ENCODE peak calls at places on chromosome 5, in six cellular contexts. One of them, this sample, is unnamed.

GRCh38 chr5:179795863-179796833 is 2.4 kb downstream of the LTC4S start:
- DNase-seq in K562: no peak
- DNase-seq in H1: peak; percentile 85
- DNase-seq in GM12878: peak; percentile 31
- DNase-seq in HepG2: peak; percentile 63
- DNase-seq in GM12892: peak; percentile 88
- DNase-seq in this sample: peak; percentile 78

GRCh38 chr5:141823056-141823455 is 55.2 kb downstream of the PCDH1 start:
- DNase-seq in H1: no peak
- DNase-seq in GM12878: no peak
- DNase-seq in K562: no peak
- DNase-seq in GM12892: no peak
- DNase-seq in HepG2: no peak
- DNase-seq in this sample: no peak

GRCh38 chr5:40796487-40796889 is 1.7 kb downstream of the PRKAA1 start:
- DNase-seq in GM12892: no peak
- DNase-seq in HepG2: no peak
- DNase-seq in K562: no peak
- DNase-seq in H1: no peak
- DNase-seq in GM12878: no peak
- DNase-seq in this sample: no peak

GRCh38 chr5:178288373-178289368 is 56.1 kb upstream of the PHYKPL start:
- DNase-seq in GM12878: no peak
- DNase-seq in H1: no peak
- DNase-seq in GM12892: no peak
- DNase-seq in K562: no peak
- DNase-seq in HepG2: no peak
- DNase-seq in this sample: no peak

GRCh38 chr5:74543162-74543995 is 97.1 kb downstream of the ENC1 start:
- DNase-seq in H1: no peak
- DNase-seq in GM12892: no peak
- DNase-seq in GM12878: no peak
- DNase-seq in K562: no peak
- DNase-seq in HepG2: no peak
- DNase-seq in this sample: no peak

GRCh38 chr5:104498281-104498680 is 935.7 kb upstream of the NUDT12 start:
- DNase-seq in GM12878: no peak
- DNase-seq in GM12892: no peak
- DNase-seq in K562: no peak
- DNase-seq in HepG2: no peak
- DNase-seq in H1: no peak
- DNase-seq in this sample: no peak

GRCh38 chr5:35956429-35956828 is 18.0 kb upstream of the CAPSL start:
- DNase-seq in H1: no peak
- DNase-seq in GM12878: no peak
- DNase-seq in K562: no peak
- DNase-seq in HepG2: no peak
- DNase-seq in GM12892: no peak
- DNase-seq in this sample: no peak

GRCh38 chr5:170113517-170113891 is 7.8 kb downstream of the FOXI1 start:
- DNase-seq in GM12878: no peak
- DNase-seq in H1: no peak
- DNase-seq in HepG2: no peak
- DNase-seq in GM12892: no peak
- DNase-seq in K562: no peak
- DNase-seq in this sample: no peak

GRCh38 chr5:14476791-14477435 is 104.7 kb upstream of the OTULINL start:
- DNase-seq in HepG2: no peak
- DNase-seq in GM12892: no peak
- DNase-seq in GM12878: no peak
- DNase-seq in H1: no peak
- DNase-seq in K562: no peak
- DNase-seq in this sample: no peak

GRCh38 chr5:36698031-36698430 is 91.6 kb downstream of the SLC1A3 start:
- DNase-seq in K562: no peak
- DNase-seq in H1: no peak
- DNase-seq in GM12878: no peak
- DNase-seq in GM12892: no peak
- DNase-seq in HepG2: no peak
- DNase-seq in this sample: no peak

GRCh38 chr5:52693279-52693678 is 94.4 kb upstream of the ITGA1 start:
- DNase-seq in K562: no peak
- DNase-seq in HepG2: peak; percentile 30
- DNase-seq in GM12878: no peak
- DNase-seq in GM12892: no peak
- DNase-seq in H1: no peak
- DNase-seq in this sample: no peak

GRCh38 chr5:176894298-176894697 is 4.8 kb downstream of the HK3 start:
- DNase-seq in HepG2: no peak
- DNase-seq in GM12892: no peak
- DNase-seq in K562: no peak
- DNase-seq in H1: no peak
- DNase-seq in GM12878: no peak
- DNase-seq in this sample: no peak

GRCh38 chr5:157603333-157604190 is 28.0 kb upstream of the ADAM19 start:
- DNase-seq in GM12892: no peak
- DNase-seq in GM12878: no peak
- DNase-seq in H1: no peak
- DNase-seq in HepG2: peak; percentile 18
- DNase-seq in K562: no peak
- DNase-seq in this sample: no peak

GRCh38 chr5:130871346-130872086 is 293.5 kb downstream of the HINT1 start:
- DNase-seq in H1: peak; percentile 52
- DNase-seq in HepG2: peak; percentile 20
- DNase-seq in GM12892: no peak
- DNase-seq in K562: peak; percentile 52
- DNase-seq in GM12878: no peak
- DNase-seq in this sample: peak; percentile 1

GRCh38 chr5:180172447-180173197 is 36.4 kb downstream of the RASGEF1C start:
- DNase-seq in H1: no peak
- DNase-seq in K562: no peak
- DNase-seq in GM12892: no peak
- DNase-seq in GM12878: no peak
- DNase-seq in HepG2: peak; percentile 73
- DNase-seq in this sample: no peak

DNA sequence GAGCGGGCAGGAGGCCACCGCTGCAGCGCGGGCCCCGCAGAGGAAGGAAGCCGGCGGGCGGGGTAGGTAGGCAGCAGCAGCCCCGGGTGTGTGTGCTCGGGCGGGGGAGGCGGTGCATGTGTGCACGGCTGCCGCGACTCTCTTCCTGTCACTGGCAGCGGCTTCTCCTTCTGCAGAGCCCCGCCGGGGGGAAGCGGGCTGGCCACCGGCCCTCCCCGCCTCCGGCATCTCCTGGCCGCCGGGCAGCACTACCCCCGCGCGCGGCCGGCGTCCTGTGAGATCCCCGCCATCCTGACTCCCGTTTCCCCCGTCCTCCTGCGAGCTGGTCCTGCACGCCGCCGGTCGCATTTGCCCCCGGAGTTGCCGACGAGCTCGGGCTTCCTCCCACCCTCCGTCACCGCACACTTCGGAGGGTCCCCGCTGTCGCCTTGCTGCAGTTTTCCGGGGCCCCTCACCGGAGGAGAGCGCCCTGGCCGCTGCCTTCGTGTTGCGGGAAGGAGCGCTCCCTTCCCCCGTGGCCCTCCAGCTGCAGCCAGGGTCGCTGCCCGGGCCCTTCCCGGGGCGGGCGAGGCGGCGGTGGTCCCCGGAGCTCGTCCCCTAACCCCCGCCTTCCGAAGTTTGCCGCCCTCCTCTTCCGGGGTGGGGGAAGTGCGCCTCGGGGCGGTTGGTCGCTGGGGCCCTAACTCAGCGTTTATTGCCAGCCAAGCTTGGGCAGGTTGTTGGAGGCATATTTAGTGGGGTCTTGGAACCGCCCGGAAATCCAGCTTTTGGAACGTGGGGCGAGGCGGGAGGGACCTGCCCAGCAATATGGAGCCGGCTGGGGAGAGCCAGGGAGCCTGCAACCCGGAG is 556 bp downstream of the PIK3R1 start:
- DNase-seq in GM12892: peak; percentile 52
- DNase-seq in GM12878: no peak
- DNase-seq in K562: peak; percentile 62
- DNase-seq in HepG2: peak; percentile 41
- DNase-seq in H1: peak; percentile 68
- DNase-seq in this sample: peak; percentile 57
- TF ChIP-seq POLR2A in GM12892: no peak
- TF ChIP-seq POLR2A in GM12878: no peak
- TF ChIP-seq POLR2A in K562: peak; percentile 36
- TF ChIP-seq POLR2A in HepG2: no peak
- TF ChIP-seq POLR2A in H1: no peak
- TF ChIP-seq POLR2A in this sample: peak; percentile 47

DNA sequence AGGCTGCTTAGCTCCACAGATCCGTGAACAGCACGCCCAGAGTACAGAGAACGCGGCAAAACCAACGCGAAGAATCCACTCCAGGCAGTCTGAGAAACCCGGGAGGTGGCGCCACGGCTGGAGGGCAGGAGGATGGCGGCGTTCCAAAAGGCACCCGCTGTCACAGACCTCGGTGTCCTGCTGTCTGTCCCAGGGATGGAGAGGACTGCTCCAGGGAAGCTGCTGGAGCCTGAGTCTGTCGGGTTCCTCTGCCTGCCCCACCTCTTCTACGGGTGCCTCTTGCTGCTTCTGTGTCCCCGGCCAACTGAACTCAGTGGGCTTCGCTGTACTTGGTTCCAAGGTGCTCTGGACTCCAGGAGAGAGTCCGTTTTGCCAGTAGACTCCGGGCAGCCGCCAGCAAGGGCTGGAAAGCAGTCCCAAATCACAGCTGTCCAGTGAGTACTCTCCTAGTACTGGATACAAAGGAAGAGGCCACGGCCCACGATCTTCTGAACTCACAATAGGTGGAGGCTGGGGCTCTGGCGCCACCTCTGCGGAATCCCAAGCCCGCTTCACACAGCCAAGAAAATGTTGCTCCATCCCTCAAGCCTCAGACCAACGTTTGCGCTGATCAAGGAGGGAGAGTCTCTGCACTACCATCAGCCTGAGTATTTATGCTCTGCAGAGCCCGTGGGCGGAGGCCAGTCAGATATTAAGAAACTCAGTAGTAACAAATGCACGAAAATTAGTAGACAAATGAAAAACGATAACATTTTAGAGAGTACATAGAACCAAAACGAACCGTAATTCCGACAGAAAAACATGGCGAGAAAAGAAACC is 442 bp downstream of the ANXA2R start:
- DNase-seq in GM12878: no peak
- DNase-seq in H1: peak; percentile 74
- DNase-seq in K562: peak; percentile 30
- DNase-seq in GM12892: no peak
- DNase-seq in HepG2: peak; percentile 50
- DNase-seq in this sample: no peak
- TF ChIP-seq POLR2AphosphoS5 in GM12878: no peak
- TF ChIP-seq POLR2AphosphoS5 in H1: no peak
- TF ChIP-seq POLR2AphosphoS5 in K562: peak; percentile 43
- TF ChIP-seq POLR2AphosphoS5 in GM12892: no peak
- TF ChIP-seq POLR2AphosphoS5 in HepG2: no peak
- TF ChIP-seq POLR2AphosphoS5 in this sample: no peak

GRCh38 chr5:160272041-160272663 is 40.2 kb downstream of the CCNJL start:
- DNase-seq in GM12878: no peak
- DNase-seq in H1: no peak
- DNase-seq in GM12892: no peak
- DNase-seq in K562: no peak
- DNase-seq in HepG2: no peak
- DNase-seq in this sample: no peak

GRCh38 chr5:160270704-160271103 is 41.4 kb downstream of the FABP6 start:
- DNase-seq in GM12878: no peak
- DNase-seq in H1: no peak
- DNase-seq in HepG2: no peak
- DNase-seq in K562: no peak
- DNase-seq in GM12892: no peak
- DNase-seq in this sample: no peak

GRCh38 chr5:160269017-160269416 is 39.7 kb downstream of the FABP6 start:
- DNase-seq in HepG2: no peak
- DNase-seq in H1: no peak
- DNase-seq in K562: no peak
- DNase-seq in GM12892: no peak
- DNase-seq in GM12878: no peak
- DNase-seq in this sample: no peak

GRCh38 chr5:160272889-160273288 is 39.5 kb downstream of the CCNJL start:
- DNase-seq in HepG2: no peak
- DNase-seq in H1: no peak
- DNase-seq in GM12878: no peak
- DNase-seq in K562: no peak
- DNase-seq in GM12892: no peak
- DNase-seq in this sample: no peak

DNA sequence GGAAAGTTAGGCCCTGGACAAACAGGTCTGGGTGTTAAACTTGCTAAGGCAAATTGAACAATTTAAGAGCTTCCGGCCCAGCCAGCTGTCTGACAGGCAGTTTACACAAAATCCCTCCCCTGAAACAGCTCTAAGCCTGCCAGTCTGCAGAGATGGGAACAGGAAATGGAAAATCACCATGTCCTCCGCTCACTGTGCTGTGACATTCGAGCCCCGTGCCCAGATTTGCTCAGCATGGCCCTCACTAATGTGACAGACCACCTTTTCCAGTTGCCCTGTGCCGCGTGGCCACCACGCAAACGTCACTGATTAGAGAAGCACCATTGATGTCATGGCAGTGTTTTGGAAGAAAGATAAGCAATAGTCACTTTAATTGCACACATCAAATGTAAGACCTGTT is 41.0 kb downstream of the CCNJL start:
- DNase-seq in GM12878: no peak
- DNase-seq in H1: no peak
- DNase-seq in GM12892: no peak
- DNase-seq in HepG2: no peak
- DNase-seq in K562: no peak
- DNase-seq in this sample: no peak
- TF ChIP-seq TAF1 in GM12878: no peak
- TF ChIP-seq TAF1 in H1: no peak
- TF ChIP-seq TAF1 in GM12892: no peak
- TF ChIP-seq TAF1 in HepG2: no peak
- TF ChIP-seq TAF1 in K562: no peak
- TF ChIP-seq TAF1 in this sample: no peak

DNA sequence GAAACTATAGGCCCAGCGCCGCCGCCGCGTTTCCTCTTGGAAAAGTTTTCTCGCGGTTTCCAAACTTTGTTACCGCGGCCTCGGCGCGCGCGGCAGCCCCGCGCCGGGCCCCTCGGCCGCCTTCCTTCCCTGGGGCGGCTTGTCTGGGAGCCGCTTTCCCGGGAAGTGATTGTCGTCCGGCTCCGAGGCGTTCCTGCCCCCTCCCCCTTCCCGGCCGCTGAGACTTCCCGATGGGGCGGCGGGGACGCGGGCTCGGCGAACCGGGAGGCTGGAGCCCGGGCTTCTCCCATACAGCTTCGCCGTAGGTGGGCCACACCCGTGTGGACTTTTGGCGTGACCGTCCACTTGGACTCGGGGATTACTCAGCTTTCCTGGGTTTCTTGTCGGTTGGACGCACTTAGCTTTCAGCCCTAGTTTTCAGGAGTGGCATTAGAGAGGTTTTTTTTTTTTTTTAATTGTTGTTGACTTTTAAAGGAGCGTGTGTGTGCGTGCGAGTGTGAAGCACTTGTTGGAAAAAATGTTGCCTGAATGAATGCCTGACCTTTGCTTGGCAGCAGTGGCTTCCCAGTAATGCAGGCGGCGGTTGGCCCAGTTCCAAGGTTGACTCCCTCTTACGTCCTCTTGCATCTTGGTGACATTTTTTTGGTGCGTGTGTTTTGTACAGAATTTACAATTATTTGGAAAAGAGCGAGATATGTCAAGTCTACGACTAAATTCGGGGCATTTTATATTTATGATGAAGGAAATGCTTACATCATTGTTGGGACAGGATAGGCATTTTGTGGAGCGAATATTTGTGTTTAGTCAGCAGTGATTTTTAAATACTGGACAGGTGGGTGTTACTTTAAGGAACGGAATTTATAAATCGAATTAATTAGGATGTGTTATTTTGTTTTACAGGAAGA is 821 bp downstream of the CTNNA1 start:
- DNase-seq in K562: peak; percentile 62
- DNase-seq in GM12878: no peak
- DNase-seq in HepG2: peak; percentile 89
- DNase-seq in GM12892: no peak
- DNase-seq in H1: peak; percentile 68
- DNase-seq in this sample: no peak
- TF ChIP-seq POLR2A in K562: no peak
- TF ChIP-seq POLR2A in GM12878: no peak
- TF ChIP-seq POLR2A in HepG2: peak; percentile 58
- TF ChIP-seq POLR2A in GM12892: no peak
- TF ChIP-seq POLR2A in H1: no peak
- TF ChIP-seq POLR2A in this sample: no peak

This sample was measured in GM12891.